ENCODE peak calls at places on chromosomes 5 and 9, in six cellular contexts. O, J, H, Z, E and R are unnamed samples.

GRCh38 chr5:173466227-173466626 is 138.0 kb upstream of the STC2 start:
- DNase-seq in O (no peak), J (no peak), H (no peak), Z (no peak), E (no peak), R (no peak)

GRCh38 chr5:21919417-21920022 is 933.6 kb downstream of the CDH12 start:
- DNase-seq in O (peak), J (peak), H (peak), Z (peak), E (no peak), R (peak)

GRCh38 chr5:567664-568060 is 43.4 kb upstream of the SLC9A3 start:
- DNase-seq in O (no peak), J (no peak), H (no peak), Z (no peak), E (no peak), R (no peak)

GRCh38 chr9:35716236-35716635 is 15.8 kb downstream of the TLN1 start:
- DNase-seq in O (no peak), J (no peak), H (no peak), Z (no peak), E (no peak), R (no peak)

GRCh38 chr5:134142806-134143205 is 28.3 kb downstream of the TCF7 start:
- DNase-seq in O (no peak), J (no peak), H (no peak), Z (no peak), E (no peak), R (no peak)

GRCh38 chr9:21528123-21528808 is 46.2 kb upstream of the IFNE start:
- DNase-seq in O (no peak), J (no peak), H (no peak), Z (no peak), E (no peak), R (no peak)

GRCh38 chr9:130138791-130139190 is 33.4 kb upstream of the NCS1 start:
- DNase-seq in O (no peak), J (no peak), H (no peak), Z (no peak), E (no peak), R (no peak)

GRCh38 chr5:109859537-109859936 is 169.8 kb downstream of the MAN2A1 start:
- DNase-seq in O (no peak), J (no peak), H (no peak), Z (no peak), E (no peak), R (no peak)

GRCh38 chr5:126718246-126718868 is 58.6 kb upstream of the LMNB1 start:
- DNase-seq in O (no peak), J (peak), H (no peak), Z (peak), E (no peak), R (no peak)

GRCh38 chr5:154421868-154422267 is 23.9 kb upstream of the SAP30L start:
- DNase-seq in O (peak), J (peak), H (peak), Z (peak), E (peak), R (peak)

GRCh38 chr5:115594343-115595047 is 7.8 kb downstream of the TICAM2 start:
- DNase-seq in O (no peak), J (no peak), H (no peak), Z (no peak), E (no peak), R (no peak)

GRCh38 chr5:171450423-171451246 is 31.2 kb downstream of the FGF18 start:
- DNase-seq in O (no peak), J (peak), H (no peak), Z (peak), E (no peak), R (no peak)

GRCh38 chr5:59559323-59559722 is 334.2 kb downstream of the PDE4D start:
- DNase-seq in O (no peak), J (no peak), H (no peak), Z (no peak), E (no peak), R (no peak)

GRCh38 chr9:110152704-110153374 is 55.1 kb downstream of the C9orf152 start:
- DNase-seq in O (peak), J (peak), H (peak), Z (peak), E (peak), R (peak)

GRCh38 chr5:175728885-175729828 is 71.3 kb downstream of the HRH2 start:
- DNase-seq in O (no peak), J (peak), H (no peak), Z (peak), E (no peak), R (no peak)

GRCh38 chr5:176740702-176741565 is 69.4 kb upstream of the UNC5A start:
- DNase-seq in O (no peak), J (no peak), H (no peak), Z (no peak), E (no peak), R (no peak)

GRCh38 chr5:176739461-176740051 is 70.8 kb upstream of the UNC5A start:
- DNase-seq in O (no peak), J (peak), H (no peak), Z (no peak), E (no peak), R (no peak)

GRCh38 chr5:176741566-176742211 is 68.7 kb upstream of the UNC5A start:
- DNase-seq in O (no peak), J (no peak), H (no peak), Z (no peak), E (no peak), R (no peak)

GRCh38 chr5:176738851-176739250 is 71.5 kb upstream of the UNC5A start:
- DNase-seq in O (no peak), J (no peak), H (no peak), Z (no peak), E (no peak), R (no peak)

DNA sequence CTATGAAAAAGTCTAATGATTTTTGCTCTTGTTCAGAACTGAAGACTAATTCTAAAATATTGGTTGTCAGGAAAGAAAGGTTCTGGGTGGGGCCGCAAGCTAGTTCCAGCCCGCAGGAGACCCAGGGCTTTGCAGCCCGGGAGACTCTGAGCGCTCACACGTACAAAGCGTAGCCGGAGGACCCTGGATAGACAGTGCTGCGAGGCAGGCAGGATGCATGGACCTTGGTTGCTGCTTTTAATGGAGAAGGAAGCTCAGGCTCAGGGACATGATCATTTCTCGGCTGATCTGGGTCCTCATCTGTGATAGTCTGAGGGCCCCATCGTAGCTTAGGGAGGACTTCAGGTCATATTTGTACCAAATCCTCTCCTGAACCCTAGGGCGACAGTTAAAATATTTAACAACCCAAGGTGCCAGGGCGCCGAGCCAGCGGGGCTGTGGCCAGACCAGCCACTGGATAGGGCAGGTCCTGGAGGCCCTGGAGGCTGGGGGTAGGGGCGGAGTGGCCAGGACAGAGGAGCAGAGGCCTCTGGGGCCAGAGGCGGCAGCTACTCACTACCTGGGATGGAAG is 70.1 kb upstream of the UNC5A start:
- DNase-seq in O (no peak), J (no peak), H (no peak), Z (no peak), E (no peak), R (no peak)
- TF ChIP-seq EZH2phosphoT487 in O (no peak), J (no peak), H (no peak), Z (no peak), E (no peak), R (no peak)

DNA sequence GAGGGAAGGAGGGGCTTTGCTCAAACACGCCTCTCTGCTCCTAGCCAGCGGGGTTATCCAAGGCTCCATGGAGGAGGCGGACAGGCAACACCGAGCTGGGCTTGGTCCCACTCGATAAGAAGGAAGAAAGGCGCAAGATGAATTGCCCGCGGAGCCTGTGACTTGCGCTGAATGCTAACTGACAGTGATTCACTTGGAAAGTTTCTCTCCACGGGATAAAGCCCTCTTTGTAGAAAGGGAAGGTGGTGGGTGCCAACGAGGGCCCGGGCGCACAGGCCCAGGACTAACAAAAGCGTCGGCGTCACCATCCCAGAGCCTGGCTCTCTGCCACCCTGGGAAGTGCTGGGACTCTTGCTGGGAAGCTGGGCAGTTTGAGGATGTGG is 76.0 kb downstream of the VAV2 start:
- DNase-seq in O (no peak), J (no peak), H (no peak), Z (peak), E (no peak), R (no peak)
- H3K4me3 ChIP-seq in O (no peak), J (no peak), H (no peak), Z (no peak), E (no peak), R (no peak)

GRCh38 chr5:124663101-124663506 is 83.3 kb downstream of the ZNF608 start:
- DNase-seq in O (no peak), J (peak), H (no peak), Z (peak), E (no peak), R (no peak)

GRCh38 chr5:124659798-124660197 is 86.6 kb downstream of the ZNF608 start:
- DNase-seq in O (no peak), J (peak), H (no peak), Z (no peak), E (no peak), R (no peak)

GRCh38 chr5:124662261-124662781 is 84.1 kb downstream of the ZNF608 start:
- DNase-seq in O (no peak), J (peak), H (no peak), Z (peak), E (peak), R (peak)

GRCh38 chr5:124660229-124661093 is 86.0 kb downstream of the ZNF608 start:
- DNase-seq in O (peak), J (peak), H (no peak), Z (peak), E (no peak), R (no peak)

DNA sequence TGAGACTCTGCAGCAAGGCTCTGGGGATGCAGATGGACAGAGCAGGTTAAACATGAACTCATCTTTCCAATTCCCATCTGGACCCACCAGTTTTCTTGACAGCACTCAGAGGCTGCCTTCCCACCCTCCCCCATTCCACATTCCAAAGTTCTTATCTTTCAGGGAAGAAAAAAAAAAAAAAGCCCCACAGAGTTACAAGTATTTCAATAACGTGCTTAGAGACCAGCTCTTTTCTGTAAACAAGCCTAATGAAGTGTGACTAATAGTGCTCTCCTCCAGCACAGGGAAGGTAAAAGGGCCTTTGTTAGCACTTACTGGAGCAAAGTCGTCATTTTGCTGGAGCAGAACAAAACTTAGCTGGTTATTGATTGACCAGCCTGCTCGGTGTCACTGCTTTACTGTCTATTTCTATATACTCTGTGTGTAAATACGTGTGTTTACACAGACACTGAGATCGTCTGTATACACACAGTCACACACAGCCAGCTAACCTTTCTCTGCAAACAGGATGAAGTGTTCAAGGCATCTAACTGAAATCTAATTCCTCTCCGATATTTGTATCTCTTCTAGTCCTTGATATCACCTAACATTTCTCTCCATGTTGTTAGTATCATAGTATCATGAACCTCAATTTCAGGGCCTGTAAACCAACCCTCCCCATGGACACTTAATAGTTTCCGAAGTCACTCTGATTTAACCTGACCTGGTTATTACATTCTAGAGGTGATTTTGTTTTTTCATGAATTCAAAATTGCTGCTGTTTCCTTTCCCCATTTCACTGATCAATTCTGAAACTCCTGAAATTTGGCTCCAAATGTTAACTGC is 84.9 kb downstream of the ZNF608 start:
- DNase-seq in O (peak), J (peak), H (no peak), Z (peak), E (peak), R (no peak)
- TF ChIP-seq EZH2phosphoT487 in O (no peak), J (no peak), H (no peak), Z (peak), E (no peak), R (no peak)

GRCh38 chr5:123811771-123812170 is 299.8 kb downstream of the CSNK1G3 start:
- DNase-seq in O (no peak), J (no peak), H (no peak), Z (no peak), E (no peak), R (no peak)

GRCh38 chr5:123810911-123811310 is 298.9 kb downstream of the CSNK1G3 start:
- DNase-seq in O (no peak), J (peak), H (no peak), Z (peak), E (no peak), R (no peak)

GRCh38 chr5:123813251-123813650 is 301.3 kb downstream of the CSNK1G3 start:
- DNase-seq in O (no peak), J (no peak), H (no peak), Z (no peak), E (no peak), R (no peak)

GRCh38 chr5:123814796-123815479 is 303.0 kb downstream of the CSNK1G3 start:
- DNase-seq in O (no peak), J (peak), H (no peak), Z (no peak), E (no peak), R (no peak)

DNA sequence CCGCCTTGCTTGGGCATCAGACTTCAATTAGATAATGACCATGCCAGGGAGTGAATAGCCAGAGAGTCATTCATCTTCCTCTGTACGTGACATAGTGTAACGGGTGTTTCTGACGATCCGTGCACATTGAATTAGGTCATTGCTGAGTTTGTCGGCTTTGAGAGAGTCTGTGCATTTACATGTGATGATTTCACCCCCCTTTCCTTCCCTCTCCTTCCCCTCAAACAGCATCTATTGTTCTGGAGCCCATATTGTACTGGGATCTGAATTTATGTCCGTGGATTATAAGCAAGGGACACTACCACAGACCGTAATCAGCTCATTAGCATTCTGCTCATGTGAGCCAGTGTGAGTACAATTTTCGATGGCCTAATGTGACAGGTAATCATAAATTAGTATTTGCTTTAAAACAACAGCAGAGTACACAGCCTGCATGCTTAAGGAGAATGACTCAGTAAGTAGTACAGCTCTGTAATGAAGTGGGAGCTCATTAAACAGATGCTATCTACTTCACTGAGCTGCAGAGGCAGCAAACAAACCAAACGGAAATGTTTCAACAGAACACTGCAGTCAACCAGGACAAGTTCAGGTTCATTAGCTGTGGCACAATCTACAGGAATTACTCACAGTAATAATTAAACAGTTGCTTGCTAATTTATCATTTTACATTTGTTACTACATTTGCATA is 302.1 kb downstream of the CSNK1G3 start:
- DNase-seq in O (peak), J (no peak), H (no peak), Z (no peak), E (no peak), R (peak)
- H3K4me3 ChIP-seq in O (peak), J (no peak), H (no peak), Z (no peak), E (no peak), R (no peak)

GRCh38 chr9:93893899-93894690 is 61.1 kb downstream of the BARX1 start:
- DNase-seq in O (no peak), J (no peak), H (no peak), Z (no peak), E (no peak), R (no peak)
- TF ChIP-seq EZH2phosphoT487 in O (no peak), J (no peak), H (no peak), Z (no peak), E (no peak), R (no peak)

DNA sequence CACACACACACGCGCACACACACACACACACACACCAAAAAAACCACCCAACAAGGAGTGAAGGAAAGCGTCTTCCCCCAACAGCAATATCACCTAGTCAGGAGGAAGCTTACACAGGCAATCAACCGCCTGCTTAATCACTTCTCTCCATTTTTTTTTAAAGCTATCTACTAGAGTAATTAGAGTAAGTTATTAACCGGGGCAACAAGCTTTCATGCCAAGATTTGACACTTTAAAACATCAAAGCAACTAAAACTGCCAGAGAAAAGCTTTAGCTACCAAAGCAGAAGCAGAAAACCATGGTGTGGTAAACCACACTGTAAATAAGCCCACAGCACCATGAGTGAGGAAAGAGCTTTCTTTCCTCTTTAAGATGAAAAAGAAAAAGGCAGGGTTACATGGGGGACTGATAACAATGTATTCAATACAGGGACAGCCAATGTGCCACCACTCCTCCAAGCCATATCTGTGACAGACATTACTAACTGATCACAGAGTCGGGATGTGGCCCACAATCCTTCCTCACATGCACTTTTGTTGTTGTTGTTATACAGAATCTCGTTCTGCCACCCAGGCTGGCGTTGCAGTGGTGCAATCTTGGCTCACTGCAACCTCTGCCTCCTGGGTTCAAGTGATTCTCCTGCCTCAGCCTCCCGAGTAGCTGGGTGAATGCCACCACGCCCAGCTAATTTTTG is 282.1 kb downstream of the CRB2 start:
- DNase-seq in O (no peak), J (no peak), H (peak), Z (no peak), E (no peak), R (no peak)
- H3K4me3 ChIP-seq in O (no peak), J (no peak), H (no peak), Z (no peak), E (no peak), R (no peak)

DNA sequence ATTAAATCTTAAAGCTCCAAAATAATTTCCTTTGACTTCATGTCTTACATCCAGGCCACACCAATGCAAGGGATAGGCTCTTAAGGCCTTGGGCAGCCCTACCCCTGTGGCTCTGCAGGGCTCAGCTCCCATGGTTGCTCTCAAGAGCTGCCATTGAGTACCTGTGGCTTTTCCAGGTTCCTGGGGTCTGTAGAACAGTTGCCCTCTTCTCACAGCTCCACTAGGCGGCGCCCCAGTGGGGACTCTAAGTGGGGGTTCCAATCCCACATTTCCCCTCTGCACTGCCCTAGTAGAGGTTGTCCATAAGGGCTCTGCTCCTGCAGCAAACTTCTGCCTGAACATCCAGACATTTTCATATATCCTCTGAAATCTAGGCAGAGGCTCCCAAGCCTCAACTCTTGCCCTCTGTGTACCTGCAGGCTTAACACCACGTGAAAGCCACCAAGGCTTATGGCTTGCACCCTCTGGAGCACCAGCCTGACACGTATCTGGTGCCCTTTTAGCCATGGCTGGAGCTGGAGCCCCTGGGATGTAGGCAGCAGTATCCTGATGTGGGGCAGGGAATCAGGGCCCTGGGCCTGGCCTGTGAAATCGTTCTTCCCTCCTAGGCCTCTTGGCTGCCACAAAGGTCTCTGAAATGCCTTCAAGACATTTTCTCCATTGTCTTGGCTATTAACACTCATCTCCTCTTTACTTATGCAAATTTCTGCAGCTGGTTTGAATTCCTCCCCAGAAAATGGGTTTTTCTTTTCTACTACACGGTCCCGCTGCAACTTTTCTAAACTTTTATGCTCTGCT is 185.1 kb downstream of the SMARCA2 start:
- DNase-seq in O (no peak), J (peak), H (no peak), Z (no peak), E (no peak), R (no peak)
- TF ChIP-seq EZH2phosphoT487 in O (no peak), J (no peak), H (no peak), Z (no peak), E (no peak), R (no peak)

GRCh38 chr9:84339523-84339922 is 1.0 kb downstream of the SLC28A3 start:
- DNase-seq in O (no peak), J (no peak), H (no peak), Z (no peak), E (no peak), R (no peak)

GRCh38 chr9:84343111-84343521 is 2.6 kb upstream of the SLC28A3 start:
- DNase-seq in O (no peak), J (no peak), H (no peak), Z (no peak), E (no peak), R (no peak)

GRCh38 chr9:84339951-84340350 is 607 bp downstream of the SLC28A3 start:
- DNase-seq in O (no peak), J (peak), H (no peak), Z (peak), E (no peak), R (no peak)

GRCh38 chr9:84338792-84339191 is 1.8 kb downstream of the SLC28A3 start:
- DNase-seq in O (no peak), J (no peak), H (no peak), Z (no peak), E (no peak), R (no peak)

GRCh38 chr9:84340535-84340934 is at the start of gene SLC28A3:
- DNase-seq in O (no peak), J (peak), H (no peak), Z (peak), E (no peak), R (no peak)
- H3K4me3 ChIP-seq in O (no peak), J (no peak), H (no peak), Z (no peak), E (no peak), R (no peak)